ENCODE peak calls at places on chromosomes 16 and 17, in seven cellular contexts. K is body of pancreas, W is GM12865, H is heart right ventricle, X is AG09309, M is tibial nerve, J is omental fat pad. T is an unnamed sample.
A peak's percentile ranks its signal among the peaks of the same experiment; 100 is the strongest.

GRCh38 chr16:8850279-8850885 is 18.4 kb downstream of the CARHSP1 start:
- DNase-seq in M (peak; percentile 55), J (no peak), K (no peak), W (no peak), X (no peak), H (peak; percentile 57), T (no peak)

GRCh38 chr16:56072096-56072495 is 119.2 kb upstream of the GNAO1 start:
- DNase-seq in M (no peak), K (no peak), H (no peak), X (no peak), J (no peak), W (no peak), T (no peak)

GRCh38 chr17:50033316-50033715 is 22.6 kb upstream of the ITGA3 start:
- DNase-seq in X (no peak), W (no peak), J (no peak), K (no peak), M (no peak), H (no peak), T (peak; percentile 25)

GRCh38 chr16:10339777-10340752 is 45.8 kb upstream of the ATF7IP2 start:
- DNase-seq in X (no peak), M (no peak), J (no peak), H (no peak), K (no peak), W (no peak), T (no peak)

GRCh38 chr17:63694229-63694973 is 5.5 kb downstream of the LIMD2 start:
- DNase-seq in X (no peak), W (peak; percentile 36), M (no peak), H (no peak), J (no peak), K (no peak), T (no peak)

GRCh38 chr16:10077861-10078260 is 104.4 kb downstream of the GRIN2A start:
- DNase-seq in K (no peak), X (no peak), H (no peak), W (no peak), J (no peak), M (no peak), T (no peak)

GRCh38 chr16:54672500-54672899 is 258.2 kb upstream of the IRX5 start:
- DNase-seq in X (no peak), W (no peak), K (no peak), H (no peak), M (no peak), J (no peak), T (no peak)

GRCh38 chr16:9380221-9380620 is 288.8 kb downstream of the HAPSTR1 start:
- DNase-seq in M (no peak), J (no peak), K (no peak), W (no peak), H (no peak), X (no peak), T (no peak)

GRCh38 chr16:2839650-2840450 is 9.7 kb downstream of the ZG16B start:
- DNase-seq in M (no peak), H (no peak), J (no peak), K (no peak), X (no peak), W (no peak), T (no peak)

GRCh38 chr16:85651822-85652430 is 36.8 kb downstream of the GINS2 start:
- DNase-seq in H (peak; percentile 15), X (no peak), J (no peak), K (no peak), M (no peak), W (no peak), T (no peak)

GRCh38 chr17:34382586-34383224 is 19.7 kb upstream of the CCL1 start:
- DNase-seq in X (no peak), M (no peak), J (no peak), W (peak; percentile 76), K (no peak), H (no peak), T (no peak)

GRCh38 chr16:23252310-23252709 is 49.8 kb upstream of the SCNN1B start:
- DNase-seq in J (no peak), W (no peak), X (no peak), K (no peak), H (no peak), M (no peak), T (no peak)

GRCh38 chr16:84761448-84762368 is 58.1 kb upstream of the CRISPLD2 start:
- DNase-seq in J (no peak), K (no peak), M (no peak), H (no peak), X (no peak), W (no peak), T (no peak)

GRCh38 chr17:66747561-66748275 is 87.2 kb upstream of the CACNG5 start:
- DNase-seq in X (peak; percentile 51), H (no peak), K (no peak), J (no peak), M (no peak), W (no peak), T (no peak)

GRCh38 chr17:77566151-77566550 is 392.4 kb upstream of the TNRC6C start:
- DNase-seq in J (no peak), K (no peak), W (no peak), M (no peak), X (no peak), H (no peak), T (no peak)

GRCh38 chr16:19119564-19119963 is 5.8 kb downstream of the ITPRIPL2 start:
- DNase-seq in J (no peak), H (no peak), X (peak; percentile 82), M (no peak), W (peak; percentile 67), K (no peak), T (no peak)

GRCh38 chr16:85136705-85137322 is 24.5 kb upstream of the CIBAR2 start:
- DNase-seq in H (peak; percentile 48), W (peak; percentile 55), M (no peak), X (no peak), K (peak; percentile 43), J (no peak), T (peak; percentile 65)

GRCh38 chr17:35664685-35665084 is 66.8 kb upstream of the RASL10B start:
- DNase-seq in J (no peak), W (no peak), M (no peak), X (no peak), H (no peak), K (no peak), T (no peak)

GRCh38 chr17:35655303-35655702 is 68.2 kb downstream of the AP2B1 start:
- DNase-seq in W (no peak), M (no peak), X (no peak), K (no peak), H (no peak), J (no peak), T (no peak)

GRCh38 chr17:35665662-35666061 is 65.8 kb upstream of the RASL10B start:
- DNase-seq in H (no peak), M (no peak), W (no peak), K (no peak), X (no peak), J (no peak), T (no peak)

GRCh38 chr17:35666070-35666469 is 65.4 kb upstream of the RASL10B start:
- DNase-seq in X (no peak), J (no peak), K (no peak), H (no peak), W (no peak), M (no peak), T (no peak)

DNA sequence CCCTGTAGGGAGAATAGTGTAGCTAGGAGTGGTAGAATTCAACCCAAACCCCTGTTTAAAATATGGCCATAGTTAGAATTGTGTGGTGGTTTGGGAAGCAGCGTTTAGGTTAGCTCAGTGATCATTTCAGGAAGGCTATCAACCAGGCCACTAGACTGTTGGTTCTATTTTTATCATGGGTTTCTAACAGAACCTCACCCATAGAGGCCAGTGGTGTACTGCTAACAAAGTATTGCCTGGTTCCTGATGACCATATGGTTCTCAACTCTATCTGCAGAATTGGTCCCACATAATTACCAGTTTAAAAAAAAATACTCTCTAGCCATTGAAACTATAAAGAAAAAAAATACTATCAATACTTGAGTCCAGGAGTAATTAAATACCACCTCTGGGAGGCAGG is 70.5 kb upstream of the RASL10B start:
- DNase-seq in W (no peak), X (no peak), H (no peak), J (no peak), K (no peak), M (no peak), T (no peak)
- TF ChIP-seq CTCF in W (no peak), X (peak; percentile 7), H (no peak), J (no peak), K (no peak), M (no peak), T (no peak)

GRCh38 chr17:80025140-80025539 is 10.5 kb downstream of the TBC1D16 start:
- DNase-seq in W (no peak), K (no peak), M (no peak), X (no peak), H (no peak), J (no peak), T (no peak)

GRCh38 chr17:80025796-80026195 is 9.9 kb downstream of the TBC1D16 start:
- DNase-seq in W (no peak), K (no peak), J (no peak), M (no peak), X (no peak), H (no peak), T (no peak)

GRCh38 chr17:80026359-80027042 is 9.2 kb downstream of the TBC1D16 start:
- DNase-seq in J (no peak), M (peak; percentile 56), H (no peak), X (no peak), W (no peak), K (peak; percentile 76), T (no peak)

GRCh38 chr17:80028030-80028429 is 7.6 kb downstream of the TBC1D16 start:
- DNase-seq in W (no peak), X (no peak), H (no peak), M (no peak), J (no peak), K (peak; percentile 63), T (no peak)

GRCh38 chr17:80027043-80027435 is 8.6 kb downstream of the TBC1D16 start:
- DNase-seq in M (no peak), H (no peak), X (no peak), K (no peak), J (no peak), W (no peak), T (no peak)
- TF ChIP-seq CTCF in M (no peak), H (no peak), X (no peak), K (no peak), J (no peak), W (no peak), T (no peak)

GRCh38 chr16:49848530-49848929 is 7.4 kb downstream of the ZNF423 start:
- DNase-seq in H (no peak), X (no peak), K (no peak), M (no peak), J (no peak), W (no peak), T (no peak)
- TF ChIP-seq CTCF in H (no peak), X (no peak), K (no peak), M (no peak), J (no peak), W (no peak), T (no peak)

DNA sequence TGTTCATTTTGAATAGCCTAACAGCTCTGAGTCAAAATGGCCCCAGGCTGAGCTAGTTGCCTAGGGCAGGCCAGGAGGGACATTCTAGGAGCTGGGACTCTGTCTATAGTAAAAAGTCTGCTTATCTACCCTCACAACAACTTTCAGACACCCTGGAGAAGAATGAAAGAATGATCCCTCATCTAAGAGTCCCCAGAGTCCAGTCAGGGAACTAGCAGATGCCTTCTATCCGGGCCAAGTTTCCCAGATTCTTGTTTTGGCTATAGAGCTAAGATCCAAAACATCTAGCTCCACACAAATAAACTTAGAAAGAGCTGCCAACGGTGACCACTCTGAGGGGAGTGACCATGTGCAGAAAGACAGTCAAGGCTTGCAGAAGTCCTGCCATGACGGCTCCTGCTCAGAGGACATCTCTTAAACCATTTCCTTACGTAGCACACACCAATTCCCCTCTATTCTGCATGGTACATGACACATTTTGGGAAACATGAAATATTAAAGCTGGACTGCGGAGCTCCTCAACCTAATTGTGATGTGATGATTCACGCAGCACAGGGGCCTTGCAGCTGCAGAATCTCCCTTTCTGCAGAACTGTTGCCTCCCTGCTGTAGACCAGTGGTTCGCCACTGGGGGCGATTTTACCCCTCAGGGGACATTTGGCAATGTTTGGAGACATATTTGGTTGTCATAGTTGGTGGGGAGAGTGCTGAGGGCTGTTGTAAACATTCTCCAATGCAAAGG is 24.2 kb downstream of the FAM20A start:
- DNase-seq in J (no peak), K (peak; percentile 15), X (no peak), W (no peak), M (no peak), H (peak; percentile 21), T (no peak)
- TF ChIP-seq CTCF in J (no peak), K (no peak), X (peak; percentile 48), W (no peak), M (no peak), H (no peak), T (no peak)

T was measured in lung.